ENCODE peak calls at places on chromosomes 11 and 22, in five cellular contexts. J is K562, W is heart left ventricle, D is tibial nerve, T is transverse colon. M is an unnamed sample. For H3K9me3, the result is how much of the 10 kb centered on the place peaks cover.

GRCh38 chr11:36702330-36703054 is 104.5 kb upstream of the RAG2 start:
- DNase-seq in T (no peak), J (peak), D (peak), W (no peak), M (no peak)

GRCh38 chr11:134442246-134442645 is 30.2 kb upstream of the B3GAT1 start:
- DNase-seq in T (no peak), J (no peak), D (no peak), W (no peak), M (no peak)

GRCh38 chr11:65557280-65558001 is 718 bp downstream of the LTBP3 start:
- DNase-seq in T (no peak), W (no peak), D (no peak), J (no peak), M (peak)

GRCh38 chr11:12287374-12288211 is 89.8 kb upstream of the PARVA start:
- DNase-seq in D (peak), W (peak), T (peak), J (peak), M (no peak)

GRCh38 chr22:30047364-30047738 is 32.9 kb upstream of the HORMAD2 start:
- DNase-seq in J (peak), W (no peak), T (no peak), D (no peak), M (no peak)

GRCh38 chr22:27835446-27835845 is 33.9 kb upstream of the MN1 start:
- DNase-seq in D (no peak), W (no peak), J (no peak), T (no peak), M (no peak)

GRCh38 chr22:29799217-29799680 is 32.1 kb downstream of the UQCR10 start:
- DNase-seq in W (peak), T (peak), J (peak), D (peak), M (peak)

GRCh38 chr11:73579641-73580434 is 18.1 kb downstream of the FAM168A start:
- DNase-seq in W (no peak), D (no peak), J (no peak), T (no peak), M (no peak)

GRCh38 chr11:120703358-120704152 is 192.0 kb downstream of the GRIK4 start:
- DNase-seq in W (no peak), T (no peak), D (no peak), J (no peak), M (no peak)

GRCh38 chr11:98107736-98108135 is 913.0 kb upstream of the CNTN5 start:
- DNase-seq in T (no peak), W (peak), J (no peak), D (no peak), M (no peak)

GRCh38 chr11:877565-877964 is 33.0 kb downstream of the CHID1 start:
- DNase-seq in D (no peak), J (peak), W (no peak), T (no peak), M (no peak)

GRCh38 chr22:42685941-42686666 is 34.6 kb downstream of the A4GALT start:
- DNase-seq in W (peak), J (no peak), D (no peak), T (peak), M (no peak)

GRCh38 chr11:134120921-134121526 is 52.2 kb downstream of the JAM3 start:
- DNase-seq in T (no peak), J (no peak), W (peak), D (peak), M (no peak)

GRCh38 chr22:49009359-49010063 is 818.2 kb downstream of the BRD1 start:
- DNase-seq in W (no peak), T (no peak), D (no peak), J (no peak), M (peak)

GRCh38 chr11:8017894-8018741 is 31.0 kb downstream of the EIF3F start:
- DNase-seq in W (no peak), D (no peak), J (no peak), T (no peak), M (no peak)

GRCh38 chr11:66546368-66546965 is at the start of gene ACTN3:
- DNase-seq in W (peak), D (peak), T (peak), J (no peak), M (peak)

GRCh38 chr22:36277482-36278291 is 24.8 kb downstream of the APOL1 start:
- DNase-seq in D (no peak), J (peak), W (peak), T (peak), M (peak)

GRCh38 chr11:117921893-117922292 is 7.3 kb downstream of the TMPRSS13 start:
- DNase-seq in T (no peak), J (no peak), D (no peak), W (no peak), M (peak)

GRCh38 chr11:15199693-15200092 is 85.0 kb downstream of the INSC start:
- DNase-seq in W (peak), J (no peak), T (no peak), D (no peak), M (no peak)

GRCh38 chr11:110712643-110713468 is 619 bp upstream of the ARHGAP20 start:
- DNase-seq in T (peak), J (no peak), D (peak), W (no peak), M (no peak)

GRCh38 chr11:2796091-2796490 is 89.5 kb downstream of the CDKN1C start:
- DNase-seq in D (no peak), J (no peak), T (peak), W (no peak), M (peak)

GRCh38 chr11:4134844-4135243 is 40.2 kb downstream of the RRM1 start:
- DNase-seq in J (no peak), D (no peak), T (no peak), W (no peak), M (no peak)

GRCh38 chr11:62919898-62920640 is 1.1 kb downstream of the CHRM1 start:
- DNase-seq in D (no peak), W (no peak), J (peak), T (no peak), M (peak)

GRCh38 chr11:126790550-126790981 is 210.0 kb downstream of the KIRREL3 start:
- DNase-seq in T (no peak), W (no peak), J (no peak), D (no peak), M (no peak)

GRCh38 chr22:44325718-44326548 is 13.2 kb upstream of the SHISAL1 start:
- DNase-seq in T (no peak), J (no peak), W (no peak), D (no peak), M (no peak)

GRCh38 chr11:110367571-110367970 is 62.2 kb upstream of the FDX1 start:
- DNase-seq in D (no peak), W (no peak), T (no peak), J (no peak), M (no peak)

GRCh38 chr11:23370580-23371275 is 510.5 kb upstream of the CCDC179 start:
- DNase-seq in J (no peak), D (no peak), T (no peak), W (no peak), M (no peak)

GRCh38 chr11:2665747-2666710 is 33.8 kb downstream of the KCNQ1OT1 start:
- DNase-seq in W (no peak), J (no peak), D (peak), T (no peak), M (peak)

GRCh38 chr11:83659466-83659865 is 373.3 kb upstream of the CCDC90B start:
- DNase-seq in D (no peak), J (no peak), T (no peak), W (no peak), M (no peak)

GRCh38 chr22:22927196-22927887 is 39.7 kb downstream of the IGLL5 start:
- DNase-seq in D (no peak), J (peak), T (no peak), W (no peak), M (no peak)

GRCh38 chr11:19715373-19715772 is 2.7 kb downstream of the NAV2 start:
- DNase-seq in J (no peak), W (peak), D (no peak), T (no peak), M (no peak)

GRCh38 chr11:1757861-1758610 is 5.7 kb downstream of the CTSD start:
- DNase-seq in T (peak), W (no peak), D (no peak), J (no peak), M (peak)

GRCh38 chr11:72446929-72447753 is 12.8 kb upstream of the CLPB start:
- DNase-seq in D (peak), W (no peak), J (peak), T (no peak), M (no peak)

GRCh38 chr11:65439331-65440181 is 17.0 kb downstream of the NEAT1 start:
- DNase-seq in W (no peak), J (no peak), D (no peak), T (no peak), M (no peak)

GRCh38 chr22:46082633-46083032 is 67.7 kb upstream of the PPARA start:
- DNase-seq in D (no peak), J (no peak), W (no peak), T (no peak), M (no peak)
- H3K27ac ChIP-seq in D (peak), J (no peak), W (peak), T (peak), M (peak)

DNA sequence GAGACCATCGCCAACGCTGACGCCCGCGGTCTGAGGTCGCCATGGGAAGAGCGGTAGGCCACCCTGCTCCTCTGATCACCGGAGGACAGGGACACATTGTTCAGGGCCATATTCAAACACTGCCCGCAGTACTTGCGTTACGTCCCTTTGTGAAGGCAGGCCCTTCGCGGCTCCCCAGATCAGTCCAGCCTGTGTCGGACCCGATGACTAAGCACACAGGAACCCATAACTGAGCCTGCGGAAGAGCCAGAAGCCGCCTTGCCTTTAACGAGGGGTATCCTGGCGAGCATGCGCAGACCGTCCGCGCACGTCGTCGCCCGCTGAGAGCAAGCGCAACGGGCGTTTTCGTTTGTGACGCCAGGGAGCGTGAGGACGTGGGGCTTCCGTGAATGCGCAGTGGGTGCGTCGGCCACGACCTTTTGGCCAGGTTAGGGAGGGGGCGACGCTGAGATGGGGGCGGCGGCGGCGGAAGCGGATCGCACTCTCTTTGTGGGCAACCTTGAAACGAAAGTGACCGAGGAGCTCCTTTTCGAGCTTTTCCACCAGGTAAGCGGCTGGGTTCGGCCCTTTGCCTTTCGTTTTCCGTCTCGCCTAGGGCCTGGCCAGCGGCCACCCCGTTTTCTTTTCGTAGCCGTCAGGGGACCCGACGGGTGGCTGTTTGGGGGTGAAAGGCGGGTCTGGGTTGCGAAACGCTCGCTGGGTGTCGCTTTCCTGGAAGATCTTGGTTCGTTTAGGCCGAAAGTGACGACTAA is at the start of the genes C11orf71 and RBM7:
- DNase-seq in T (peak), D (peak), J (peak), W (peak), M (peak)
- TF ChIP-seq POLR2A in T (peak), D (peak), J (peak), W (peak), M (peak)

GRCh38 chr11:28133146-28133545 is 25.0 kb downstream of the METTL15 start:
- DNase-seq in J (no peak), D (no peak), T (no peak), W (no peak), M (no peak)

GRCh38 chr11:28140689-28141455 is 32.7 kb downstream of the METTL15 start:
- DNase-seq in J (no peak), T (no peak), D (no peak), W (no peak), M (no peak)

GRCh38 chr11:28139848-28140415 is 31.7 kb downstream of the METTL15 start:
- DNase-seq in J (no peak), T (no peak), D (no peak), W (no peak), M (no peak)

GRCh38 chr11:28142724-28143123 is 34.5 kb downstream of the METTL15 start:
- DNase-seq in D (no peak), J (no peak), W (no peak), T (no peak), M (no peak)

GRCh38 chr11:28137832-28138231 is 29.6 kb downstream of the METTL15 start:
- DNase-seq in T (no peak), J (no peak), D (no peak), W (no peak), M (no peak)
- H3K9me3 ChIP-seq in T (under half), J (under half), D (under half), W (under half), M (under half)

GRCh38 chr11:68889948-68890446 is 13.6 kb downstream of the MRPL21 start:
- DNase-seq in J (peak), W (peak), D (peak), T (peak), M (peak)
- H3K27ac ChIP-seq in J (no peak), W (peak), D (peak), T (peak), M (no peak)

GRCh38 chr22:33914131-33914530 is 6.1 kb downstream of the LARGE1 start:
- DNase-seq in W (no peak), T (no peak), D (no peak), J (no peak), M (no peak)
- TF ChIP-seq POLR2A in W (no peak), T (no peak), D (no peak), J (no peak), M (no peak)

M was measured in spleen.